ENCODE peak calls at places on chromosomes 5 and 9, in four cellular contexts. V is KG1, L is T47D, I is T-cell. S is an unnamed sample.

GRCh38 chr5:173812811-173813550 is 75.2 kb upstream of the CPEB4 start:
- DNase-seq in V (no peak), L (no peak), I (no peak), S (no peak)

GRCh38 chr9:113853333-113853732 is 22.8 kb upstream of the ZNF618 start:
- DNase-seq in V (no peak), L (no peak), I (no peak), S (no peak)

GRCh38 chr9:80492221-80492620 is 920.5 kb downstream of the TLE4 start:
- DNase-seq in V (no peak), L (no peak), I (no peak), S (no peak)

GRCh38 chr5:143700994-143701393 is 111.0 kb upstream of the HMHB1 start:
- DNase-seq in V (no peak), L (no peak), I (no peak), S (no peak)

GRCh38 chr5:134526483-134527155 is 1.1 kb downstream of the JADE2 start:
- DNase-seq in V (no peak), L (peak; percentile 35), I (peak; percentile 44), S (peak; percentile 59)

GRCh38 chr5:171794470-171794869 is 8.9 kb downstream of the SMIM23 start:
- DNase-seq in V (no peak), L (no peak), I (no peak), S (no peak)

GRCh38 chr5:179290681-179291540 is 54.4 kb downstream of the ADAMTS2 start:
- DNase-seq in V (no peak), L (no peak), I (no peak), S (no peak)

GRCh38 chr5:66224273-66224672 is 80.2 kb downstream of the SREK1 start:
- DNase-seq in V (no peak), L (no peak), I (no peak), S (no peak)

GRCh38 chr9:117723986-117724654 is 19.9 kb downstream of the TLR4 start:
- DNase-seq in V (no peak), L (no peak), I (no peak), S (no peak)

GRCh38 chr5:113330533-113331200 is 104.1 kb downstream of the TSSK1B start:
- DNase-seq in V (no peak), L (no peak), I (peak; percentile 9), S (peak; percentile 73)

GRCh38 chr9:78958887-78959286 is 612.9 kb upstream of the TLE4 start:
- DNase-seq in V (peak; percentile 1), L (no peak), I (no peak), S (no peak)

GRCh38 chr9:17613723-17614122 is 34.9 kb downstream of the SH3GL2 start:
- DNase-seq in V (no peak), L (no peak), I (no peak), S (no peak)

GRCh38 chr5:155091063-155091648 is 77.6 kb downstream of the KIF4B start:
- DNase-seq in V (no peak), L (no peak), I (no peak), S (no peak)

GRCh38 chr5:143701476-143701875 is 110.5 kb upstream of the HMHB1 start:
- DNase-seq in V (no peak), L (no peak), I (no peak), S (no peak)

GRCh38 chr5:71653119-71653518 is 66.0 kb upstream of the CARTPT start:
- DNase-seq in V (no peak), L (no peak), I (no peak), S (no peak)

GRCh38 chr5:116037236-116037822 is 5.1 kb downstream of the ARL14EPL start:
- DNase-seq in V (no peak), L (no peak), I (no peak), S (no peak)

GRCh38 chr9:134970198-134970597 is 52.5 kb upstream of the FCN1 start:
- DNase-seq in V (no peak), L (no peak), I (no peak), S (no peak)

GRCh38 chr5:5257761-5258160 is 117.6 kb downstream of the ADAMTS16 start:
- DNase-seq in V (no peak), L (no peak), I (no peak), S (no peak)

GRCh38 chr5:61357745-61358144 is 25.7 kb downstream of the ZSWIM6 start:
- DNase-seq in V (no peak), L (no peak), I (no peak), S (no peak)

GRCh38 chr9:92589918-92590317 is 54.1 kb upstream of the ECM2 start:
- DNase-seq in V (no peak), L (no peak), I (no peak), S (no peak)

GRCh38 chr9:95820076-95820475 is 55.4 kb upstream of the ERCC6L2 start:
- DNase-seq in V (no peak), L (no peak), I (no peak), S (no peak)

GRCh38 chr5:51657340-51658240 is 274.3 kb downstream of the ISL1 start:
- DNase-seq in V (no peak), L (no peak), I (no peak), S (no peak)

GRCh38 chr9:110115341-110115820 is 92.6 kb downstream of the C9orf152 start:
- DNase-seq in V (no peak), L (no peak), I (no peak), S (no peak)

GRCh38 chr9:13860019-13860418 is 453.9 kb downstream of the NFIB start:
- DNase-seq in V (no peak), L (no peak), I (no peak), S (no peak)

GRCh38 chr5:179404321-179405053 is 59.2 kb upstream of the ADAMTS2 start:
- DNase-seq in V (no peak), L (peak; percentile 39), I (no peak), S (no peak)

GRCh38 chr5:33068786-33069185 is 357.7 kb downstream of the NPR3 start:
- DNase-seq in V (no peak), L (no peak), I (no peak), S (no peak)

GRCh38 chr9:130680836-130681768 is 12.5 kb upstream of the EXOSC2 start:
- DNase-seq in V (no peak), L (peak; percentile 99), I (peak; percentile 25), S (no peak)

GRCh38 chr9:23382418-23382817 is 443.6 kb downstream of the ELAVL2 start:
- DNase-seq in V (no peak), L (no peak), I (no peak), S (no peak)

GRCh38 chr9:73684601-73685000 is 532.9 kb downstream of the ANXA1 start:
- DNase-seq in V (no peak), L (no peak), I (no peak), S (no peak)

GRCh38 chr9:95499847-95500246 is 16.9 kb downstream of the PTCH1 start:
- DNase-seq in V (no peak), L (no peak), I (no peak), S (no peak)

GRCh38 chr5:132227485-132228240 is at the start of gene P4HA2:
- DNase-seq in V (no peak), L (peak; percentile 78), I (no peak), S (no peak)